ENCODE peak calls at places on chromosomes 6 and 20, in five cellular contexts. L, J, K, O and C are unnamed samples.
A peak's percentile ranks its signal among the peaks of the same experiment; 100 is the strongest.

GRCh38 chr20:38537176-38537575 is 43.8 kb upstream of the ADIG start:
- DNase-seq in L (no peak), J (no peak), K (no peak), O (no peak), C (no peak)

GRCh38 chr6:56399250-56399671 is 151.9 kb upstream of the COL21A1 start:
- DNase-seq in L (no peak), J (peak; percentile 76), K (peak; percentile 47), O (no peak), C (no peak)

GRCh38 chr6:170091639-170092579 is 199.0 kb downstream of the DLL1 start:
- DNase-seq in L (no peak), J (no peak), K (no peak), O (no peak), C (no peak)

GRCh38 chr20:38149880-38150594 is 15.0 kb downstream of the TGM2 start:
- DNase-seq in L (no peak), J (no peak), K (no peak), O (no peak), C (no peak)

GRCh38 chr6:35370124-35370741 is 27.9 kb downstream of the PPARD start:
- DNase-seq in L (peak; percentile 99), J (peak; percentile 94), K (peak; percentile 99), O (no peak), C (no peak)

GRCh38 chr6:137223370-137224131 is 4.4 kb upstream of the IFNGR1 start:
- DNase-seq in L (peak; percentile 43), J (peak; percentile 74), K (peak; percentile 25), O (no peak), C (no peak)

GRCh38 chr6:115969930-115970273 is 90.8 kb downstream of the FRK start:
- DNase-seq in L (peak; percentile 62), J (no peak), K (no peak), O (no peak), C (no peak)

GRCh38 chr20:39547546-39548410 is 585.6 kb downstream of the DHX35 start:
- DNase-seq in L (no peak), J (no peak), K (no peak), O (no peak), C (no peak)

GRCh38 chr20:41005361-41005729 is 23.3 kb upstream of the TOP1 start:
- DNase-seq in L (peak; percentile 94), J (peak; percentile 99), K (no peak), O (no peak), C (peak; percentile 62)

GRCh38 chr20:3067139-3068009 is 4.0 kb upstream of the OXT start:
- DNase-seq in L (peak; percentile 82), J (no peak), K (peak; percentile 79), O (no peak), C (no peak)

GRCh38 chr6:34021001-34021838 is 124.7 kb downstream of the GRM4 start:
- DNase-seq in L (no peak), J (no peak), K (peak; percentile 4), O (no peak), C (no peak)

GRCh38 chr6:139519571-139520031 is 145.2 kb upstream of the CITED2 start:
- DNase-seq in L (peak; percentile 49), J (no peak), K (peak; percentile 77), O (no peak), C (no peak)

GRCh38 chr6:146472918-146473317 is 70.7 kb upstream of the RAB32 start:
- DNase-seq in L (no peak), J (no peak), K (no peak), O (no peak), C (no peak)

GRCh38 chr6:55980627-55981211 is 105.3 kb upstream of the BMP5 start:
- DNase-seq in L (peak; percentile 67), J (peak; percentile 72), K (peak; percentile 79), O (peak; percentile 56), C (no peak)

GRCh38 chr6:75287424-75287823 is 2.8 kb upstream of the TMEM30A start:
- DNase-seq in L (no peak), J (no peak), K (no peak), O (no peak), C (no peak)
- H3K4me3 ChIP-seq in L (no peak overlapping the region), J (no peak overlapping the region), K (no peak overlapping the region), O (no peak overlapping the region), C (no peak overlapping the region)

GRCh38 chr6:28948782-28949486 is 25.1 kb upstream of the TRIM27 start:
- DNase-seq in L (no peak), J (peak; percentile 52), K (peak; percentile 13), O (no peak), C (no peak)

GRCh38 chr6:28947831-28948270 is 24.1 kb upstream of the TRIM27 start:
- DNase-seq in L (peak; percentile 30), J (peak; percentile 94), K (no peak), O (no peak), C (no peak)

GRCh38 chr6:28956331-28956730 is 32.5 kb upstream of the TRIM27 start:
- DNase-seq in L (no peak), J (no peak), K (no peak), O (no peak), C (no peak)

DNA sequence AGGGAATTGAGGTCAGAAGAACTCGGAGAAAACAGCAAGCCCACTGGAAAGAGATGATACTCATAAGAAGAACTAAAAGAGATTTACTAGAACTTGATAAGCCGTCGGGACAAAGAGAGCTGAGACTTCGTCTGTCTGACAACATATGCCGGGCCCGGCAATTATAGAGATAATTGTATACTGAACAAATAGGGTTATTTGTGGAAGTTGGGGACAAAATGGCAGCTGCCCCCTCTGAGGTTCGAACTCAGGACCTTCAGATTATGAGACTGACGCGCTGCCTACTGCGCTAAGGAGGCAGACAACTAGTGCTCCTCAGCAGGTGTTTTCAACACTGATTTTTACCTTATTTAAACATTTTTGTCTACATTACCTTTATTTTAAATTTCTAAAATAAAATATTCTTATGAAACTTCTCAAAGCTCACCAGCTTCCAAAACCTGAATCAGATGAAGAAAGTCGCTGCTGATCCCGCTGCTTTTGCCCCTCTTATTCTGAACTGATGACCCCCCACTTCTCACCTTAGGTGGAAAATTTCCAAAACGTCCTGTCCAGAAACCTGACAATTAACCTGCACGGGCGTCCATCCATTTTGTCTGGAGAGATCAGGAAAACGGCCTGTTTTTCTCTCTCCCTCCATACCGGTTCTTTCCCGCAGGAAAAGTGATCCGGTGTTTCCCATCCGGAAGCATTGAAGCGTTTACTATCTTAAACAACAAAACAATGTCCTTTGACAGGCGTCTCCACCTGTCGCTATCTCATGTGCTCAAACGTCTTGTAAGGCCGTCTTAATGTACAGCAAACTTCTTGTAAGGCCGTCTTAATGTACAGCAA is 29.5 kb upstream of the TRIM27 start:
- DNase-seq in L (peak; percentile 66), J (peak; percentile 85), K (peak; percentile 78), O (peak; percentile 43), C (no peak)
- H3K9ac ChIP-seq in L (peak overlapping the region; percentile 12), J (peak overlapping the region; percentile 64), K (no peak overlapping the region), O (no peak overlapping the region), C (peak overlapping the region; percentile 59)

DNA sequence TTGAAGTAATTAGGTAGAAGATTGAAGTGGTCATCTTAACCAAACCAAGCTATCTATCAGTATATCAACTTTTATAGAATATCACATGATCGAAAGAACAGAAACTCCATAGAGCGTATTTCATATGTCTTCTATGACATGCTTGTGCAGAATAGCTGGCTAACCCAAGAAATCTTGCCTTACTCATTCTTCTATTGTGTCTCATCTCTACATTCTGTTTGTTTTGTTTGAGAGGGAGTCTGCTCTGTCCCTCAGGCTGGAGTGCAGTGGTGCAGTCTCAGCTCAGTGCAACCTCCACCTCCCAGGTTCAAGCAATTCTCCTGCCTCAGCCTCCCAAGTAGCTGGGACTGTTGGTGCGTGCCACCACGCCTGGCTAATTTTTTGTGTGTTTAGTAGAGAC is 10.6 kb downstream of the TAB2 start:
- DNase-seq in L (no peak), J (no peak), K (no peak), O (no peak), C (no peak)
- H3K27ac ChIP-seq in L (no peak overlapping the region), J (no peak overlapping the region), K (no peak overlapping the region), O (no peak overlapping the region), C (no peak overlapping the region)

GRCh38 chr6:119076173-119076965 is 2.1 kb downstream of the FAM184A start:
- DNase-seq in L (peak; percentile 2), J (no peak), K (no peak), O (no peak), C (no peak)

GRCh38 chr6:119075200-119075981 is 3.1 kb downstream of the FAM184A start:
- DNase-seq in L (no peak), J (no peak), K (no peak), O (no peak), C (no peak)

GRCh38 chr6:119067091-119067490 is 11.4 kb downstream of the FAM184A start:
- DNase-seq in L (no peak), J (no peak), K (no peak), O (no peak), C (no peak)

GRCh38 chr6:119073307-119074051 is 5.0 kb downstream of the FAM184A start:
- DNase-seq in L (no peak), J (no peak), K (no peak), O (no peak), C (no peak)

DNA sequence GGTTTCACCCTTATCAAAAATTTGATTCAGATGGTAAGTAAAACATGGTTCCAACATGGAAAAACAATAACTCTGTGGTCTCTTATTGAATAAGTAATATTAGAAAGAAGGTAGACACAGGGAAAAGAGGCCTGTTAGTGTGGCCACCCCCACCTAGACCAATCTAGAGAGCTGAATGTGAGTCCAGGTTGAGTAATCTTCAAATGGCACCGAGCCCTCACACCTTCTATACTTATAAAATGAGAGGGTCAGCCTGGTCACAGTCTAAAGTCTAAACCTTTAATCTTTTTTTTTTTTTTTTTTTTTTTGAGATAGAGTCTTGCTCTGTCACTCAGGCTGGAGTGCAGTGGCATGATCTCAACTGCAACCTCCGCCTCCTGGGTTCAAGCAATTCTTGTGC is 6.9 kb downstream of the FAM184A start:
- DNase-seq in L (no peak), J (no peak), K (no peak), O (no peak), C (no peak)
- H3K4me3 ChIP-seq in L (no peak overlapping the region), J (no peak overlapping the region), K (no peak overlapping the region), O (no peak overlapping the region), C (no peak overlapping the region)

DNA sequence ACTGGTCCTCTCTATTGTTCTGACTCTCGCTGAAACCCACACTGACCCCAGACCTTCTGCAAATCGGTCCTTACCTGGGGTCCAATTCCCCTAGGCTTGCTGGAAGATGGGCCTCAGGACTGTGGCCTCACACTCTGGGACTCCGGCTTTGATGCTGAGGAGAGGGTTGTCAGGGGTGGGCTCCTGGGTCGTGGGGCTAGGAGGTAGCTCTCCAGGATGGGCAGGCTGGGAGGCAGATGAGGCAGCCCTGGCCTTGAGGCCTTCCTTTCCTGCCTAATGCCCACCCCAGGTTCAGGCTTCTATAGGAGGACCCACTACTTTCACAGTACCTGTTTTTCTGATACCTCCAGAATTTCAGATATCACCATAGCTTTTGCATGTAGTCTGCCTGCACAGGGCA is 21.4 kb downstream of the HLA-F start:
- DNase-seq in L (no peak), J (no peak), K (no peak), O (no peak), C (no peak)
- H3K9ac ChIP-seq in L (no peak overlapping the region), J (no peak overlapping the region), K (no peak overlapping the region), O (no peak overlapping the region), C (no peak overlapping the region)

DNA sequence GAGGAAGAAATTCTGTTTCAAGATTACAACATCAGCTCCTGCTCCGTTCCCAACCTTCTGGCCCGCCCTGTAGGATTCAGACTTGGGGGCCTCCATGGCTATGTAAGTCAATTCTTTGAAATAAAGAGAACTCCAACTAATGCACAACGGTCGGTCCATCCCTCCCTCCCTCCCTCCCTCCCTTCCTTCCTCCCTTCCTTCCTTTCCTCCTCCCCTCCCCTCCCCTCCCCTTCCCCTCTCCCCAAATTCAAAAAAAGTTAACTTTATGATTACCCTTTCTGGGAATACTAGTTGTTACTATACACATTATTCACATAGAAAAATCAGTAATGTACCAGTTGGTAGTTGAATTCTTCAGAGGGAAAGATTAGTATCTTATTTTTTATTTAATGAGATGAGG is 179.7 kb upstream of the AGPAT4 start:
- DNase-seq in L (no peak), J (no peak), K (no peak), O (no peak), C (no peak)
- H3K27ac ChIP-seq in L (no peak overlapping the region), J (no peak overlapping the region), K (no peak overlapping the region), O (no peak overlapping the region), C (no peak overlapping the region)